ENCODE peak calls at places on chromosomes 1 and 21, in six cellular contexts. L is uterus, V is HCT116, U is foreskin fibroblast, B is endodermal cell, T is bronchial epithelial cell. W is an unnamed sample.

GRCh38 chr1:188642585-188643168 is 1813.9 kb downstream of the PLA2G4A start:
- DNase-seq in L (no peak), V (no peak), U (no peak), B (no peak), T (peak), W (no peak)

GRCh38 chr1:115440733-115441132 is 102.7 kb upstream of the NGF start:
- DNase-seq in L (no peak), V (no peak), U (no peak), B (no peak), T (no peak), W (no peak)

GRCh38 chr21:45306832-45307571 is 19.3 kb upstream of the POFUT2 start:
- DNase-seq in L (peak), V (no peak), U (peak), B (peak), T (no peak), W (no peak)

GRCh38 chr1:59827055-59827643 is 12.4 kb downstream of the HOOK1 start:
- DNase-seq in L (no peak), V (no peak), U (no peak), B (no peak), T (peak), W (no peak)

GRCh38 chr1:162187676-162188075 is 118.2 kb downstream of the NOS1AP start:
- DNase-seq in L (no peak), V (no peak), U (no peak), B (no peak), T (peak), W (no peak)

GRCh38 chr1:154784924-154785531 is 85.1 kb downstream of the KCNN3 start:
- DNase-seq in L (no peak), V (no peak), U (no peak), B (peak), T (no peak), W (no peak)

GRCh38 chr1:22044690-22045420 is 7.7 kb upstream of the CDC42 start:
- DNase-seq in L (no peak), V (no peak), U (peak), B (no peak), T (peak), W (no peak)

GRCh38 chr21:45644041-45644906 is 749 bp downstream of the PCBP3 start:
- DNase-seq in L (no peak), V (no peak), U (no peak), B (no peak), T (no peak), W (no peak)

GRCh38 chr1:228798047-228798446 is 62.8 kb downstream of the RHOU start:
- DNase-seq in L (peak), V (no peak), U (no peak), B (no peak), T (no peak), W (no peak)

GRCh38 chr1:109047339-109047738 is 5.4 kb upstream of the WDR47 start:
- DNase-seq in L (no peak), V (no peak), U (no peak), B (no peak), T (no peak), W (no peak)

GRCh38 chr1:211356723-211357418 is 30.2 kb downstream of the TRAF5 start:
- DNase-seq in L (no peak), V (no peak), U (peak), B (no peak), T (peak), W (no peak)

GRCh38 chr21:15437873-15438272 is 291.9 kb upstream of the USP25 start:
- DNase-seq in L (no peak), V (no peak), U (no peak), B (no peak), T (no peak), W (no peak)

GRCh38 chr1:203167913-203168200 is 7.8 kb downstream of the MYBPH start:
- DNase-seq in L (no peak), V (no peak), U (no peak), B (no peak), T (no peak), W (no peak)

GRCh38 chr21:15063081-15063820 is 1.5 kb downstream of the NRIP1 start:
- DNase-seq in L (no peak), V (no peak), U (no peak), B (peak), T (peak), W (no peak)

GRCh38 chr1:46030074-46030870 is 102.2 kb downstream of the PIK3R3 start:
- DNase-seq in L (no peak), V (no peak), U (no peak), B (no peak), T (no peak), W (no peak)

DNA sequence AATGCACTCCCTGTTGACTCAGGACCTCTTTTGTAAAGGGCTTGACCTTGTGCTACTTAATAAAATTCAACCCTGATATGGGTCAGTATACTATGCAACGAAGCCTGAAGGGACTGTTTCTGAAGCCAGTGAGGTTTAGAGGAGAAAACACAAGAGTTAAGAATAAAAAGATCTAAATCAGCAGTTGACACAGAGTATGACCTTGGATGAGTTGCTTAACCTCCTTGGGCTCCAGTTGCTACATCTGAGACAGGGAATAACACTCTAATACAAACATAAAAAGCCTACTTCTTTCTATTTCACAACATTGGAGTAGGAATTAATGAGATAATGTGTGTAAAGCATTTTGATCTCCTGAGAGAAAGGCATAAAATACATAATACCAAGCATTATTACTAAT is 882.4 kb upstream of the ADGRL2 start:
- DNase-seq in L (no peak), V (no peak), U (peak), B (no peak), T (no peak), W (no peak)
- TF ChIP-seq CTCF in L (no peak), V (no peak), U (no peak), B (no peak), T (no peak), W (no peak)

DNA sequence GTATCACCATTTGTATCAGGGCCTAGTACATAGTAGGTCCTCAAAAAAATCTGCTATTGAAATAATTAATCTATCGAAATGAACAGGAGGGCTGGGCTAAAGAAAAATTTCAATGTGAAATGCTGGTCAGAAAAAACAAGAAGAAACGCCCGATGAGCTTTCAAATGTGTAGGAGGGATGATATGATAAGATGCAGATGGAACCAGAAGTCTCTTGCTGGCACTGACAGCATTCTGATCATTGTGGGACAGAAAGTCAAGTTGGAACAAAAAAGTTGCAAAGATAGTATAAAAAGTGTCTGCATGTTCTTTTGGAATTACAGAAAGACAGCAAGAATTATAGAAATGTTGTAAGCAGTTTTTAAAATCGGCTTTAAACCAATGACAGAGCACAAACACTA is 11.1 kb downstream of the G0S2 start:
- DNase-seq in L (no peak), V (no peak), U (no peak), B (no peak), T (no peak), W (no peak)
- TF ChIP-seq CTCF in L (no peak), V (no peak), U (no peak), B (no peak), T (no peak), W (no peak)

GRCh38 chr1:30916296-30916695 is 7.7 kb upstream of the SDC3 start:
- DNase-seq in L (no peak), V (no peak), U (no peak), B (no peak), T (no peak), W (no peak)

GRCh38 chr1:30915491-30916230 is 7.1 kb upstream of the SDC3 start:
- DNase-seq in L (no peak), V (no peak), U (no peak), B (peak), T (no peak), W (no peak)

GRCh38 chr1:30914931-30915330 is 6.4 kb upstream of the SDC3 start:
- DNase-seq in L (no peak), V (no peak), U (no peak), B (peak), T (no peak), W (no peak)

GRCh38 chr1:30920827-30921226 is 12.3 kb upstream of the SDC3 start:
- DNase-seq in L (no peak), V (no peak), U (peak), B (no peak), T (peak), W (no peak)

GRCh38 chr1:30919025-30919881 is 10.7 kb upstream of the SDC3 start:
- DNase-seq in L (no peak), V (no peak), U (no peak), B (no peak), T (peak), W (no peak)
- TF ChIP-seq CTCF in L (no peak), V (no peak), U (no peak), B (peak), T (no peak), W (no peak)

DNA sequence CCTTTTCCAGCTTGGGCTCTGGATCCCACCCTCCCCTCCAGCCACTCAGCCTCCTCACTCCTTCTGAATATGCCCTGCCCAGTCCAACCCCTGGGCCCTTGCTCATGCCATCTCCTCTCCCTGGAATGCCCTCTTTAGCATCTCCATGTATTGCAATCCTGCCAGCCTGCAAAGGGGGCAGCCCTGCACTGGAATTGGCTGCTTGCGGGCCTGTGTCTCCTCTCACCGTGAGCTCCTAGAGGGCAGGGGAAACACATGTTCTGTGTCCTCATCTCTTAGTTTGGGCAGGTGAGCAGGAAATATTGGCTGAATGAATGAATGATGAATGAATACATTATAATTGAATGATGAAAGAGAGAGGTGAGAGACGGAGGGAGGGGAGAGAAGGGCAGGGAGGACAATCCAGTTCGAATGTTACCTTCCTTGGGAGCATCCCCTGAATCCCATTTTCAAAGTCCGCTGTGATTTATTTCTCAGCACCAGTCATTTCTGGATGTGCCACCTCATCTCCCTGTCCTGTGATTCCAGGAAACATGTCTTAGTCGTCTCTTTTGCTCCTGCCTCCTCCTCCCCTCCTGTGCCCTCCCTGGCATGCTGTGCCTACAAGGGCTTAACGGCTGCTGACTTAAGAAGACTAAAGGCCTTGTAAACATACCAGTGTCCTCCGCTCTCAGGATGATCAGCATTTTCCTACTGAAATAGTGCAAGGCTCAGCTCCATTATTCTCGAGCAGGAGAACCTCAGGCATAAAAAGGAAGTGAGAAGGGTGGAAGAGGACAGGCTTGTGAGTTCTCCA is 61.4 kb upstream of the RUNX3 start:
- DNase-seq in L (no peak), V (no peak), U (no peak), B (no peak), T (no peak), W (no peak)
- TF ChIP-seq CTCF in L (no peak), V (no peak), U (no peak), B (peak), T (no peak), W (no peak)

GRCh38 chr1:36731226-36732037 is 248.7 kb upstream of the CSF3R start:
- DNase-seq in L (no peak), V (no peak), U (no peak), B (peak), T (no peak), W (no peak)
- TF ChIP-seq CTCF in L (no peak), V (peak), U (no peak), B (peak), T (no peak), W (no peak)